ENCODE peak calls at places on chromosomes 2 and 18, in six cellular contexts. One of them, this sample, is unnamed.

GRCh38 chr2:9981646-9982045 is 30.2 kb downstream of the GRHL1 start:
- DNase-seq in HS-27A: no peak
- DNase-seq in activated CD4-positive, alpha-beta T cell treated with anti-CD3 and anti-CD28 coated beads for 48 hours: no peak
- DNase-seq in GM12865: no peak
- DNase-seq in IMR-90: peak; percentile 21
- DNase-seq in uterus: no peak
- DNase-seq in this sample: no peak

GRCh38 chr18:43846302-43846701 is 569.0 kb upstream of the SYT4 start:
- DNase-seq in HS-27A: no peak
- DNase-seq in activated CD4-positive, alpha-beta T cell treated with anti-CD3 and anti-CD28 coated beads for 48 hours: no peak
- DNase-seq in GM12865: no peak
- DNase-seq in IMR-90: no peak
- DNase-seq in uterus: no peak
- DNase-seq in this sample: no peak

GRCh38 chr2:168256448-168256847 is 9.1 kb upstream of the STK39 start:
- DNase-seq in HS-27A: no peak
- DNase-seq in activated CD4-positive, alpha-beta T cell treated with anti-CD3 and anti-CD28 coated beads for 48 hours: no peak
- DNase-seq in GM12865: no peak
- DNase-seq in IMR-90: no peak
- DNase-seq in uterus: no peak
- DNase-seq in this sample: no peak

GRCh38 chr2:74039611-74040010 is 54.9 kb downstream of the TET3 start:
- DNase-seq in HS-27A: no peak
- DNase-seq in activated CD4-positive, alpha-beta T cell treated with anti-CD3 and anti-CD28 coated beads for 48 hours: no peak
- DNase-seq in GM12865: no peak
- DNase-seq in IMR-90: no peak
- DNase-seq in uterus: no peak
- DNase-seq in this sample: no peak

GRCh38 chr18:58338961-58339722 is 289.7 kb downstream of the ALPK2 start:
- DNase-seq in HS-27A: no peak
- DNase-seq in activated CD4-positive, alpha-beta T cell treated with anti-CD3 and anti-CD28 coated beads for 48 hours: no peak
- DNase-seq in GM12865: no peak
- DNase-seq in IMR-90: peak; percentile 56
- DNase-seq in uterus: no peak
- DNase-seq in this sample: no peak

GRCh38 chr2:172106128-172106961 is 3.6 kb upstream of the DLX2 start:
- DNase-seq in HS-27A: no peak
- DNase-seq in activated CD4-positive, alpha-beta T cell treated with anti-CD3 and anti-CD28 coated beads for 48 hours: peak; percentile 60
- DNase-seq in GM12865: peak; percentile 46
- DNase-seq in IMR-90: peak; percentile 43
- DNase-seq in uterus: no peak
- DNase-seq in this sample: peak; percentile 62

GRCh38 chr2:62998949-62999348 is 51.7 kb upstream of the OTX1 start:
- DNase-seq in HS-27A: no peak
- DNase-seq in activated CD4-positive, alpha-beta T cell treated with anti-CD3 and anti-CD28 coated beads for 48 hours: no peak
- DNase-seq in GM12865: no peak
- DNase-seq in IMR-90: peak; percentile 51
- DNase-seq in uterus: no peak
- DNase-seq in this sample: no peak

GRCh38 chr2:112795720-112796119 is 11.4 kb upstream of the IL1A start:
- DNase-seq in HS-27A: no peak
- DNase-seq in activated CD4-positive, alpha-beta T cell treated with anti-CD3 and anti-CD28 coated beads for 48 hours: no peak
- DNase-seq in GM12865: no peak
- DNase-seq in IMR-90: no peak
- DNase-seq in uterus: no peak
- DNase-seq in this sample: no peak

GRCh38 chr2:58871469-58872142 is 630.5 kb upstream of the FANCL start:
- DNase-seq in HS-27A: no peak
- DNase-seq in activated CD4-positive, alpha-beta T cell treated with anti-CD3 and anti-CD28 coated beads for 48 hours: no peak
- DNase-seq in GM12865: peak; percentile 9
- DNase-seq in IMR-90: no peak
- DNase-seq in uterus: no peak
- DNase-seq in this sample: no peak

GRCh38 chr2:151816858-151817257 is 11.4 kb downstream of the ARL5A start:
- DNase-seq in HS-27A: no peak
- DNase-seq in activated CD4-positive, alpha-beta T cell treated with anti-CD3 and anti-CD28 coated beads for 48 hours: no peak
- DNase-seq in GM12865: no peak
- DNase-seq in IMR-90: no peak
- DNase-seq in uterus: no peak
- DNase-seq in this sample: no peak

GRCh38 chr2:162210385-162210784 is 32.9 kb downstream of the FAP start:
- DNase-seq in HS-27A: no peak
- DNase-seq in activated CD4-positive, alpha-beta T cell treated with anti-CD3 and anti-CD28 coated beads for 48 hours: no peak
- DNase-seq in GM12865: no peak
- DNase-seq in IMR-90: peak; percentile 82
- DNase-seq in uterus: no peak
- DNase-seq in this sample: peak; percentile 50

This sample was measured in cardiac fibroblast.